ENCODE peak calls at places on chromosomes 12 and 14, in seven cellular contexts. Y, O, S, H, I, C and L are unnamed samples.

GRCh38 chr12:104710940-104711725 is 247.0 kb downstream of the SLC41A2 start:
- DNase-seq in C (no peak), Y (no peak), O (no peak), I (no peak), S (no peak), H (peak), L (peak)

GRCh38 chr12:81095470-81096232 is 17.8 kb downstream of the ACSS3 start:
- DNase-seq in O (no peak), Y (no peak), H (no peak), I (no peak), S (no peak), C (no peak), L (no peak)

GRCh38 chr12:77065361-77066204 is at the start of gene E2F7:
- DNase-seq in O (peak), C (peak), I (peak), H (peak), Y (peak), S (peak), L (peak)

GRCh38 chr12:53935562-53936341 is 2.9 kb upstream of the HOXC13 start:
- DNase-seq in C (no peak), H (no peak), S (no peak), I (no peak), Y (no peak), O (no peak), L (no peak)

GRCh38 chr12:27176765-27177164 is 67.3 kb upstream of the STK38L start:
- DNase-seq in Y (no peak), I (no peak), C (no peak), H (no peak), S (no peak), O (no peak), L (no peak)

GRCh38 chr14:54396183-54396492 is 669 bp upstream of the CDKN3 start:
- DNase-seq in I (no peak), S (no peak), H (no peak), O (no peak), C (no peak), Y (no peak), L (no peak)

GRCh38 chr14:68563256-68564131 is 229.4 kb downstream of the ZFP36L1 start:
- DNase-seq in Y (no peak), O (no peak), I (no peak), H (no peak), S (no peak), C (no peak), L (no peak)

GRCh38 chr14:49766839-49767238 is 1.1 kb upstream of the KLHDC2 start:
- DNase-seq in Y (no peak), H (no peak), C (no peak), O (no peak), I (no peak), S (no peak), L (no peak)

GRCh38 chr12:40616383-40616900 is 75.8 kb upstream of the CNTN1 start:
- DNase-seq in H (no peak), C (no peak), S (no peak), O (no peak), I (no peak), Y (no peak), L (no peak)

GRCh38 chr14:95314609-95315008 is 5.1 kb downstream of the CLMN start:
- DNase-seq in C (no peak), Y (no peak), I (no peak), O (no peak), S (no peak), H (peak), L (no peak)

GRCh38 chr12:52007158-52007921 is 594 bp downstream of the TAMALIN start:
- DNase-seq in C (no peak), H (no peak), I (peak), S (peak), Y (no peak), O (peak), L (no peak)

GRCh38 chr12:65755596-65755978 is 68.7 kb upstream of the HMGA2 start:
- DNase-seq in I (no peak), H (no peak), C (no peak), O (no peak), Y (no peak), S (no peak), L (no peak)

GRCh38 chr14:73723411-73723798 is 9.2 kb upstream of the PNMA1 start:
- DNase-seq in C (no peak), Y (no peak), I (no peak), S (no peak), H (no peak), O (no peak), L (no peak)

GRCh38 chr12:89821901-89822300 is 113.3 kb upstream of the ATP2B1 start:
- DNase-seq in I (peak), S (peak), Y (no peak), C (no peak), H (no peak), O (no peak), L (no peak)

GRCh38 chr12:82650627-82651337 is 35.9 kb upstream of the TMTC2 start:
- DNase-seq in S (peak), H (no peak), C (no peak), Y (no peak), O (no peak), I (no peak), L (no peak)

GRCh38 chr12:127143020-127143419 is 1124.0 kb upstream of the TMEM132C start:
- DNase-seq in S (no peak), Y (no peak), I (no peak), H (no peak), C (no peak), O (no peak), L (no peak)

GRCh38 chr14:100237735-100238418 is 1.1 kb upstream of the YY1 start:
- DNase-seq in C (peak), Y (peak), S (peak), I (no peak), O (peak), H (no peak), L (no peak)

GRCh38 chr12:49502590-49502989 is 36.2 kb upstream of the KCNH3 start:
- DNase-seq in I (no peak), S (no peak), O (no peak), Y (no peak), C (no peak), H (no peak), L (no peak)

GRCh38 chr14:20855652-20856291 is 35.4 kb upstream of the RNASE3 start:
- DNase-seq in I (peak), H (peak), C (peak), O (peak), S (peak), Y (peak), L (peak)

GRCh38 chr14:104388011-104388521 is 191.5 kb upstream of the C14orf180 start:
- DNase-seq in H (no peak), I (no peak), C (no peak), Y (no peak), S (no peak), O (no peak), L (no peak)

GRCh38 chr12:4563336-4563735 is 1.3 kb downstream of the DYRK4 start:
- DNase-seq in Y (no peak), C (no peak), I (no peak), O (no peak), H (no peak), S (no peak), L (no peak)

GRCh38 chr12:69688496-69689427 is 10.3 kb downstream of the BEST3 start:
- DNase-seq in O (no peak), H (peak), Y (peak), S (no peak), I (no peak), C (no peak), L (peak)

GRCh38 chr14:37170237-37170636 is 2.2 kb downstream of the SLC25A21 start:
- DNase-seq in H (no peak), S (no peak), I (no peak), Y (no peak), C (no peak), O (no peak), L (no peak)

GRCh38 chr14:31781578-31781977 is 220.4 kb downstream of the NUBPL start:
- DNase-seq in C (no peak), O (no peak), Y (no peak), I (no peak), H (no peak), S (no peak), L (no peak)

GRCh38 chr12:121718653-121719239 is 6.2 kb downstream of the TMEM120B start:
- DNase-seq in Y (no peak), I (no peak), H (no peak), O (no peak), C (no peak), S (peak), L (no peak)

GRCh38 chr14:95275507-95275906 is 44.2 kb downstream of the CLMN start:
- DNase-seq in I (no peak), H (no peak), O (no peak), S (no peak), Y (no peak), C (no peak), L (no peak)

GRCh38 chr14:42190744-42191143 is 584.1 kb downstream of the LRFN5 start:
- DNase-seq in S (no peak), C (no peak), I (no peak), O (no peak), Y (no peak), H (no peak), L (no peak)